ENCODE peak calls at places on chromosomes 5 and 9, in ten cellular contexts. N, V, H, Y, M, S, L, K, P and A are unnamed samples.

GRCh38 chr9:70983723-70984280 is 137.6 kb downstream of the TRPM3 start:
- DNase-seq in N (no peak), V (peak), H (no peak), Y (no peak), M (no peak), S (no peak), L (no peak), K (no peak), P (no peak), A (no peak)

GRCh38 chr5:154523104-154523503 is 45.1 kb upstream of the HAND1 start:
- DNase-seq in N (no peak), V (no peak), H (no peak), Y (no peak), M (no peak), S (no peak), L (peak), K (no peak), P (no peak), A (no peak)

GRCh38 chr5:122099060-122099790 is 21.2 kb upstream of the LOX start:
- DNase-seq in N (no peak), V (peak), H (no peak), Y (no peak), M (no peak), S (no peak), L (peak), K (peak), P (no peak), A (peak)

GRCh38 chr5:38905516-38905915 is 59.7 kb downstream of the OSMR start:
- DNase-seq in N (no peak), V (no peak), H (no peak), Y (no peak), M (no peak), S (no peak), L (no peak), K (no peak), P (no peak), A (peak)

GRCh38 chr5:105413406-105413990 is 1850.9 kb upstream of the NUDT12 start:
- DNase-seq in N (no peak), V (no peak), H (no peak), Y (no peak), M (no peak), S (no peak), L (no peak), K (no peak), P (no peak), A (no peak)

GRCh38 chr5:124090115-124090514 is 578.1 kb downstream of the CSNK1G3 start:
- DNase-seq in N (no peak), V (no peak), H (no peak), Y (no peak), M (no peak), S (no peak), L (no peak), K (no peak), P (no peak), A (no peak)

GRCh38 chr9:16405421-16405820 is 465.0 kb downstream of the BNC2 start:
- DNase-seq in N (no peak), V (no peak), H (no peak), Y (no peak), M (no peak), S (no peak), L (no peak), K (no peak), P (no peak), A (no peak)

GRCh38 chr9:132509921-132510874 is 72.2 kb upstream of the BARHL1 start:
- DNase-seq in N (no peak), V (no peak), H (no peak), Y (no peak), M (no peak), S (no peak), L (no peak), K (no peak), P (no peak), A (peak)

GRCh38 chr5:42715791-42716190 is 40.8 kb upstream of the CCDC152 start:
- DNase-seq in N (no peak), V (peak), H (no peak), Y (no peak), M (no peak), S (no peak), L (no peak), K (no peak), P (no peak), A (peak)

GRCh38 chr9:121253821-121254471 is 14.0 kb upstream of the GSN start:
- DNase-seq in N (no peak), V (no peak), H (no peak), Y (no peak), M (no peak), S (no peak), L (peak), K (no peak), P (no peak), A (no peak)

GRCh38 chr5:168702511-168702910 is 123.3 kb upstream of the PANK3 start:
- DNase-seq in N (no peak), V (no peak), H (no peak), Y (no peak), M (no peak), S (no peak), L (no peak), K (no peak), P (no peak), A (no peak)

GRCh38 chr5:67315082-67315801 is 118.6 kb upstream of the CD180 start:
- DNase-seq in N (peak), V (peak), H (no peak), Y (no peak), M (no peak), S (no peak), L (peak), K (no peak), P (peak), A (peak)

GRCh38 chr5:119405444-119405843 is 46.9 kb upstream of the HSD17B4 start:
- DNase-seq in N (no peak), V (no peak), H (no peak), Y (no peak), M (no peak), S (no peak), L (no peak), K (no peak), P (no peak), A (no peak)

GRCh38 chr5:116378007-116378831 is 196.4 kb downstream of the SEMA6A start:
- DNase-seq in N (no peak), V (no peak), H (no peak), Y (no peak), M (no peak), S (no peak), L (peak), K (no peak), P (no peak), A (no peak)

GRCh38 chr9:127138444-127138843 is 16.0 kb upstream of the ANGPTL2 start:
- DNase-seq in N (no peak), V (no peak), H (no peak), Y (no peak), M (no peak), S (peak), L (peak), K (no peak), P (no peak), A (no peak)

GRCh38 chr5:146852089-146852488 is 26.5 kb downstream of the PPP2R2B start:
- DNase-seq in N (no peak), V (no peak), H (no peak), Y (no peak), M (no peak), S (no peak), L (no peak), K (no peak), P (no peak), A (no peak)

GRCh38 chr5:124948062-124948753 is 201.8 kb upstream of the ZNF608 start:
- DNase-seq in N (no peak), V (no peak), H (no peak), Y (no peak), M (peak), S (no peak), L (no peak), K (no peak), P (no peak), A (no peak)

GRCh38 chr5:180208435-180209081 is 453 bp downstream of the RASGEF1C start:
- DNase-seq in N (no peak), V (no peak), H (no peak), Y (no peak), M (peak), S (no peak), L (peak), K (no peak), P (peak), A (peak)

GRCh38 chr9:135506327-135507103 is 6.0 kb downstream of the MRPS2 start:
- DNase-seq in N (no peak), V (no peak), H (no peak), Y (no peak), M (no peak), S (no peak), L (peak), K (no peak), P (peak), A (no peak)

GRCh38 chr5:109454726-109455505 is 45.1 kb upstream of the PJA2 start:
- DNase-seq in N (no peak), V (peak), H (no peak), Y (no peak), M (no peak), S (no peak), L (no peak), K (no peak), P (no peak), A (peak)

GRCh38 chr5:121366515-121366914 is 485.2 kb upstream of the FTMT start:
- DNase-seq in N (no peak), V (peak), H (no peak), Y (no peak), M (no peak), S (no peak), L (no peak), K (no peak), P (no peak), A (peak)

GRCh38 chr5:163434410-163434866 is 3.0 kb upstream of the CCNG1 start:
- DNase-seq in N (no peak), V (no peak), H (peak), Y (no peak), M (no peak), S (no peak), L (no peak), K (no peak), P (no peak), A (no peak)

GRCh38 chr5:159805021-159805420 is 111.3 kb upstream of the ADRA1B start:
- DNase-seq in N (peak), V (peak), H (peak), Y (no peak), M (no peak), S (peak), L (no peak), K (no peak), P (no peak), A (peak)

GRCh38 chr9:136928591-136928990 is 15.9 kb downstream of the FBXW5 start:
- DNase-seq in N (peak), V (no peak), H (no peak), Y (no peak), M (no peak), S (no peak), L (no peak), K (no peak), P (no peak), A (no peak)

GRCh38 chr9:1978941-1979340 is 36.2 kb upstream of the SMARCA2 start:
- DNase-seq in N (no peak), V (peak), H (no peak), Y (no peak), M (no peak), S (no peak), L (no peak), K (no peak), P (no peak), A (peak)

GRCh38 chr9:1977026-1977425 is 38.1 kb upstream of the SMARCA2 start:
- DNase-seq in N (no peak), V (no peak), H (no peak), Y (no peak), M (no peak), S (no peak), L (no peak), K (no peak), P (no peak), A (no peak)

GRCh38 chr9:1980387-1980786 is 34.8 kb upstream of the SMARCA2 start:
- DNase-seq in N (no peak), V (no peak), H (no peak), Y (no peak), M (no peak), S (no peak), L (no peak), K (no peak), P (no peak), A (no peak)

GRCh38 chr9:1982074-1982473 is 33.1 kb upstream of the SMARCA2 start:
- DNase-seq in N (no peak), V (peak), H (no peak), Y (no peak), M (no peak), S (no peak), L (no peak), K (no peak), P (no peak), A (no peak)

DNA sequence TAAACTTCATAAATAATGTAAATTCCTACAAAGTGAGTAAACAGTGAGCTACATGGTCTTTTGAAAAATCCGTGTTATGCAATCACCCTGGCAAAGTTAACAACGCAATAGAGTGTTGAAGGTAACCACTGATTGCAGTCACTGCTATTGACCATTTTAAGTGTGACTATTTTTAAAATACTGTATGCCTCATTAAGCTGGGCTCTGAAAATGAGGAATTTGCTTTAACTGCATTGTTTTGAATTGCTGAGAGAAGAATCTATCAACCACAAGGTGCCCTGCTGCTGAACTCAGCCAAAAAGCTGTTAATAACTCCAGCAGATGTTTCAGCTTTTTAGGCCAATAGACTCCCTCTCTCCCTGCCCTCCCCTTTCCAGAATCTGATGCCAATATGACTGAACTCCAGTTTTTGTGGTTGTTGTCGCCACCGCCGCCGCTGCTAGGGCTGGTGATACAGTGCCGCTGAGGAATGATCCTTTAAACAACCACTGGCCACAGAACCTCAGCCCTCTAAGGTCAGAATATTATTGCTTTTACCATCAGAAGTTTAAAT is 35.3 kb upstream of the SMARCA2 start:
- DNase-seq in N (no peak), V (peak), H (no peak), Y (no peak), M (no peak), S (no peak), L (no peak), K (no peak), P (no peak), A (peak)
- H3K4me3 ChIP-seq in N (no peak), V (peak), H (no peak), Y (no peak), M (no peak), S (no peak), L (no peak), K (no peak), P (no peak), A (peak)

GRCh38 chr5:171842006-171842776 is 56.6 kb downstream of the SMIM23 start:
- DNase-seq in N (no peak), V (peak), H (no peak), Y (no peak), M (no peak), S (no peak), L (no peak), K (no peak), P (no peak), A (peak)
- H3K4me3 ChIP-seq in N (no peak), V (peak), H (no peak), Y (no peak), M (no peak), S (no peak), L (no peak), K (no peak), P (no peak), A (peak)

GRCh38 chr5:141476132-141476909 is 555 bp downstream of the PCDHGC3 start:
- DNase-seq in N (peak), V (peak), H (peak), Y (no peak), M (peak), S (peak), L (peak), K (no peak), P (no peak), A (peak)

GRCh38 chr5:141475625-141476131 is at the start of gene PCDHGC3:
- DNase-seq in N (peak), V (peak), H (peak), Y (no peak), M (peak), S (peak), L (peak), K (no peak), P (no peak), A (peak)

GRCh38 chr5:141477815-141478214 is 2.0 kb downstream of the PCDHGC3 start:
- DNase-seq in N (no peak), V (no peak), H (no peak), Y (no peak), M (no peak), S (no peak), L (peak), K (no peak), P (no peak), A (peak)

GRCh38 chr5:141478321-141478945 is 2.7 kb downstream of the PCDHGC3 start:
- DNase-seq in N (no peak), V (peak), H (peak), Y (no peak), M (no peak), S (no peak), L (peak), K (no peak), P (no peak), A (peak)

GRCh38 chr5:141477169-141477568 is 1.4 kb downstream of the PCDHGC3 start:
- DNase-seq in N (no peak), V (no peak), H (no peak), Y (no peak), M (no peak), S (no peak), L (no peak), K (no peak), P (no peak), A (peak)
- H3K4me3 ChIP-seq in N (peak), V (peak), H (peak), Y (no peak), M (no peak), S (peak), L (peak), K (no peak), P (no peak), A (peak)

DNA sequence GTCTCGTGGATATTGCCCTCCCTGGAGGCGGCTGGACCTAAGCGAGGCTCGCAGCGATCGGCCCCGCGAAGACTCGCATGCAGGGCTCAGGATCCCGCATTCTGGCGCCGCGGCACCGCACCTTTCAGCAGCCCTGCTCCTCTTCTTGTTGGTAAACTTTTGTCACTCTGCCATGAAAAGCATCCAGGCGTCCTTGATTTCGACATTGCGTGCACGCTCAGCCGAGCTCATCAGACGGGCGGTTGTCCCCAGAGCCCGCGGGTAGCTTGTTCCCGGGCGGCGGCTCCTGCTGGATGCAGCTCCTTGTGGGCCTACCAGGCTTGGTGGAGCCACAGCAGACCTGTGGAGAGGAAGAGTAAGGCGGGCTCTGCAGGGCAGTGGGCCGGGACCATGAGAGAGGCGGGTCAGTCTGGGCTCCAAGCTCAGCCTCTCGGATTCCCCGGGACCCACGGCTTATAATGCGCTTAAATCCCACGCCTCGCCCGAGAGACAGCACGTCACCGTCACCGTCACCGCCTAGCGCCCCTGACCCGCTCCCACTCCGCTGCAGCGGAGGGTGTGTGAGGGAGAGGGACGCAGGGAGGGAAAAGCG is 1.8 kb upstream of the ANKRD18A start:
- DNase-seq in N (no peak), V (no peak), H (peak), Y (no peak), M (peak), S (no peak), L (no peak), K (no peak), P (peak), A (peak)
- H3K4me3 ChIP-seq in N (no peak), V (no peak), H (peak), Y (peak), M (peak), S (peak), L (peak), K (no peak), P (peak), A (no peak)

GRCh38 chr9:2241875-2242741 is 227.0 kb downstream of the SMARCA2 start:
- DNase-seq in N (peak), V (peak), H (peak), Y (no peak), M (peak), S (peak), L (peak), K (peak), P (peak), A (peak)

GRCh38 chr9:2242778-2243395 is 227.7 kb downstream of the SMARCA2 start:
- DNase-seq in N (no peak), V (no peak), H (no peak), Y (no peak), M (no peak), S (no peak), L (peak), K (no peak), P (no peak), A (peak)

GRCh38 chr9:2235623-2236022 is 220.5 kb downstream of the SMARCA2 start:
- DNase-seq in N (no peak), V (no peak), H (no peak), Y (no peak), M (no peak), S (no peak), L (no peak), K (no peak), P (no peak), A (no peak)

GRCh38 chr9:2243666-2244555 is 228.8 kb downstream of the SMARCA2 start:
- DNase-seq in N (no peak), V (no peak), H (no peak), Y (no peak), M (no peak), S (no peak), L (no peak), K (no peak), P (no peak), A (no peak)

GRCh38 chr9:2241461-2241874 is 226.3 kb downstream of the SMARCA2 start:
- DNase-seq in N (no peak), V (peak), H (no peak), Y (no peak), M (no peak), S (no peak), L (peak), K (no peak), P (peak), A (peak)
- H3K4me3 ChIP-seq in N (peak), V (peak), H (peak), Y (peak), M (peak), S (peak), L (peak), K (peak), P (peak), A (peak)

DNA sequence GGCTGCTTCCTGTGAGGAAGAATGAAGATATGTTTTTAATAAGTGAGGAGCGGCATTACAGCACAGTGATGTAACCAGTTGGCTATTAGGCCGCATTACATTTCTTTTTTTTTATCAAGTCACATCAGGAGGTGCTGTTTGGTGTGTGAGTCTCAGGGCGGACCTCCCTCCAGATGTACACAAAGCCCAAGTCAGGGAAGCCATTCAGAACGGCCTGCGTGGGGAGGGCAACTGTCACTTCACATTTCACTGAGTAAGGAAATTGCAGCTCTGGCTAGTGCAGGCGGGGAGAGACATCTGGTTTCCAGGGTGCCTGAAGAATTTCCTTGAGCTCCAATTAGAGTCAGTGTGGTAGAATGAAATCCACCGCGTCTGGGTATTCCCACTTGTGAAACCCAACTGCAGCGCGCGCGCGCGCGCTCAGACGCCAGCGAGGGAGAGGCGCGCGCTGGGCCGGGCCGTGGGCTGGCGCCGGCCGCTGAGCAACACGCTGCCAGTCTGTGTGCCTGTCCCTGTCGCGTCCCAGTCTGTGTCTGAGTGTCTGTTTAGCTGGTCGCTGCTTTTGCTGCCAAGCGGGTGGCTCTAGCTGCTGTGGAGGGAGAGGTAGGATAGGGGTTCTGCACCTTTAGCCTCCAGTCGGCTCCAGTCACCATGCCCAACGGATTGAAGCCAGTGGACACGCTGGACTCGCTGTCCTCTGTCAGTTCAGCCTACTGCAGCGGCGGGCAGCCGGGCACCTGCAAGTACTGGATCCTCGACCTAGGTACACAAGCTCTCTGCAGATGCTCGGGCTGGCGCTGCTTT is 140.8 kb upstream of the OTULINL start:
- DNase-seq in N (peak), V (peak), H (peak), Y (no peak), M (no peak), S (peak), L (peak), K (no peak), P (peak), A (peak)
- H3K4me3 ChIP-seq in N (peak), V (peak), H (peak), Y (no peak), M (no peak), S (peak), L (no peak), K (no peak), P (peak), A (peak)